ENCODE peak calls at places on chromosomes 3 and 15, in six cellular contexts. K is endothelial cell of umbilical vein, F is HCT116, I is GM12878, Z is A549, P is WTC11. V is an unnamed sample.

GRCh38 chr3:12759693-12760565 is 870 bp upstream of the TMEM40 start:
- DNase-seq in P (no peak), F (no peak), I (no peak), K (no peak), Z (no peak), V (no peak)

GRCh38 chr3:185561958-185562357 is 9.6 kb upstream of the LIPH start:
- DNase-seq in Z (no peak), P (no peak), K (no peak), F (no peak), I (no peak), V (no peak)

GRCh38 chr3:10845839-10846656 is 30.0 kb downstream of the SLC6A11 start:
- DNase-seq in I (peak), F (no peak), P (no peak), K (no peak), Z (no peak), V (peak)

GRCh38 chr15:31733424-31733823 is 296.9 kb upstream of the CHRNA7 start:
- DNase-seq in I (no peak), K (no peak), P (no peak), F (no peak), Z (no peak), V (no peak)

GRCh38 chr3:9339750-9340449 is 23.0 kb upstream of the THUMPD3 start:
- DNase-seq in F (peak), Z (no peak), K (no peak), P (no peak), I (no peak), V (no peak)

GRCh38 chr3:113212155-113212844 is 943 bp downstream of the BOC start:
- DNase-seq in Z (peak), F (no peak), K (peak), P (peak), I (no peak), V (peak)

GRCh38 chr3:69997486-69998307 is 1.8 kb upstream of the SAMMSON start:
- DNase-seq in K (no peak), Z (no peak), P (no peak), F (no peak), I (no peak), V (no peak)

GRCh38 chr15:52318729-52319500 is 23.3 kb upstream of the MYO5C start:
- DNase-seq in P (no peak), K (no peak), I (no peak), Z (no peak), F (no peak), V (no peak)

GRCh38 chr15:96330064-96330449 is 443 bp upstream of the NR2F2 start:
- DNase-seq in P (peak), F (peak), K (peak), Z (peak), I (no peak), V (peak)

GRCh38 chr3:162489853-162490252 is 993.2 kb downstream of the OTOL1 start:
- DNase-seq in I (no peak), Z (no peak), P (no peak), F (peak), K (no peak), V (peak)

GRCh38 chr15:73937726-73938125 is 11.5 kb downstream of the LOXL1 start:
- DNase-seq in I (no peak), K (no peak), Z (no peak), P (no peak), F (no peak), V (no peak)

GRCh38 chr15:88657326-88658069 is 18.7 kb downstream of the ISG20 start:
- DNase-seq in F (peak), I (no peak), P (peak), Z (peak), K (peak), V (peak)

GRCh38 chr3:129605593-129606521 is 619 bp downstream of the PLXND1 start:
- DNase-seq in I (no peak), K (peak), F (no peak), P (peak), Z (peak), V (peak)

GRCh38 chr3:114650808-114651207 is 357.0 kb downstream of the TIGIT start:
- DNase-seq in Z (peak), K (peak), P (no peak), F (peak), I (no peak), V (no peak)

GRCh38 chr3:31906182-31906581 is 74.9 kb downstream of the OSBPL10 start:
- DNase-seq in P (no peak), I (no peak), K (peak), F (no peak), Z (no peak), V (no peak)

GRCh38 chr15:70714575-70714974 is 48.8 kb downstream of the UACA start:
- DNase-seq in F (no peak), Z (peak), K (peak), P (no peak), I (no peak), V (no peak)

GRCh38 chr3:108595304-108595703 is 5.8 kb downstream of the DZIP3 start:
- DNase-seq in Z (no peak), P (no peak), K (no peak), I (no peak), F (no peak), V (no peak)

GRCh38 chr3:46858996-46859710 is 4.1 kb downstream of the MYL3 start:
- DNase-seq in K (no peak), I (no peak), F (no peak), P (peak), Z (no peak), V (no peak)

GRCh38 chr15:73633991-73634495 is 854 bp upstream of the NPTN start:
- DNase-seq in K (peak), P (no peak), Z (peak), I (no peak), F (peak), V (peak)

GRCh38 chr3:101184111-101184510 is 136.3 kb downstream of the IMPG2 start:
- DNase-seq in Z (no peak), K (no peak), F (no peak), P (no peak), I (no peak), V (no peak)

GRCh38 chr3:69419276-69419675 is 33.4 kb upstream of the FRMD4B start:
- DNase-seq in P (no peak), F (no peak), K (no peak), Z (no peak), I (no peak), V (no peak)

GRCh38 chr3:30347679-30348216 is 258.7 kb upstream of the TGFBR2 start:
- DNase-seq in Z (no peak), I (no peak), K (peak), P (no peak), F (no peak), V (peak)

GRCh38 chr15:98057453-98057852 is 97.0 kb downstream of the ARRDC4 start:
- DNase-seq in F (no peak), I (no peak), Z (no peak), K (no peak), P (no peak), V (no peak)

GRCh38 chr15:84666373-84666772 is 8.4 kb upstream of the NMB start:
- DNase-seq in F (no peak), P (no peak), I (no peak), Z (no peak), K (peak), V (no peak)

GRCh38 chr3:99298661-99299060 is 339.7 kb upstream of the COL8A1 start:
- DNase-seq in F (no peak), Z (no peak), K (no peak), I (no peak), P (no peak), V (no peak)

GRCh38 chr3:89314454-89314853 is 207.0 kb downstream of the EPHA3 start:
- DNase-seq in I (no peak), Z (peak), K (no peak), F (no peak), P (no peak), V (peak)

GRCh38 chr3:128998532-128998931 is 2.6 kb upstream of the EFCC1 start:
- DNase-seq in F (no peak), P (no peak), Z (no peak), K (no peak), I (no peak), V (peak)

GRCh38 chr3:55524565-55525244 is 37.6 kb upstream of the WNT5A start:
- DNase-seq in I (no peak), K (no peak), P (no peak), F (no peak), Z (no peak), V (no peak)
- TF ChIP-seq MAX in I (no peak), K (no peak), P (no peak), F (no peak), Z (no peak), V (no peak)

DNA sequence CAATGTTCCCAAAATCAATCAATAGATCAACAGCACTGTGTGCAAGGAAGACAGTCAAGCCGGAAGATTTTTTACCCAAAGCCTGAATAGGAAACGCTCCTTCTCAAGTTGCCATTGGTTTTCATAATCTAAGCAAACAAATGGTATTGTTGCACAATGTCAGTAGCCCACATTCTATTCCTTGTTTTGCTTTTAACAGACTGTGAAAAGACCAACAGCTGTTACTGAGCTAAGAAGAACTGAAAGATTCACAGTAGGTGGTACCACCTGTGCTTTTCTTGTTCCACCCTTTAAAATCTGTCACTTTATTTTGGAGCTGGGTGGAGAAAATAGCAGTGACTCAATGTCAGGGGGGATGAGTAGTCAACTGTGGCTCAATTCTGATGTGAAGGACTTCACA is 357.5 kb upstream of the CADM2 start:
- DNase-seq in Z (no peak), P (no peak), I (no peak), K (no peak), F (no peak), V (no peak)
- TF ChIP-seq MAX in Z (no peak), P (no peak), I (no peak), K (no peak), F (no peak), V (no peak)

GRCh38 chr3:170558417-170558816 is 27.5 kb downstream of the SLC7A14 start:
- DNase-seq in K (no peak), P (no peak), Z (no peak), I (no peak), F (no peak), V (no peak)

GRCh38 chr3:170560296-170560695 is 25.6 kb downstream of the SLC7A14 start:
- DNase-seq in F (no peak), Z (no peak), K (no peak), P (no peak), I (no peak), V (no peak)

GRCh38 chr3:170560717-170561382 is 25.0 kb downstream of the SLC7A14 start:
- DNase-seq in Z (no peak), P (no peak), F (no peak), I (no peak), K (no peak), V (peak)

GRCh38 chr3:170553788-170554620 is 31.9 kb downstream of the SLC7A14 start:
- DNase-seq in Z (no peak), I (no peak), K (peak), F (no peak), P (no peak), V (no peak)

DNA sequence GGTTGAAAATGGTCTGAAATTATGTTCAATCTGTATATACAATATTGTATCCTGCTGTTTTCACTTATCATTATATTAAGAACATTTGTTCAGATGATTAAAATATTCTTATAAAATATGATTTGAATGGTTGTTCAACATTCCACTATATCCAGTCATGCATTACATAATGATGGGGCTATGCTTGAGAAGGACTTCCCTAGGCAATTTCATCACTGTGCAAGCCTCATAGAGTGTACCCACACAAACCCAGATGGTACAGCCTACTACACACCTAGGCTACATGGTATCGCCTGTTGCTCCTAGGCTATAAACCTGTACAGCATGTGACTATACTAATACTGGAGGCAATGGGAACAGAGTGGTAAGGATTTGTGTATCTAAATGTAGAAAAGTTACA is 30.5 kb downstream of the SLC7A14 start:
- DNase-seq in I (no peak), Z (no peak), K (no peak), P (no peak), F (no peak), V (no peak)
- TF ChIP-seq MAX in I (no peak), Z (no peak), K (no peak), P (no peak), F (no peak), V (no peak)

DNA sequence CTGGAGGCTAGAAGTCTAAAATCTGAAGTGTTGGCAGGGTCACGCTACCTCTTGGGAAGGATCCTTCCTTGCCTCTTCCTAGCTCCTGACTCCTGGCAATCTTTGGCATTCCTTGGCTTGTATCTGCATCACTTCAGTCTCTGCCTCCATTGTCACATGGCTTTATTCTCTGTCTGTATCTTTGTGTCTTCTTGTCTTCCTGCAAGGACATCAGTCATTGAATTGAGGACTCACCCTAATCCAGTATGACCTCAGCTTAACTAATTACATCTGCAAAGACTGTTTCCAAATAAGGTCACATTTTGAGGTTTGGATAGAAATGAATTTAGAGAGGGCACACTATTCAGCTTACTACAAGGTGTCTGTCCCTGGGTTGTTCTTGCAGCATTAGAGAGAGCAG is 31.1 kb upstream of the UTS2B start:
- DNase-seq in Z (no peak), P (no peak), K (no peak), F (no peak), I (no peak), V (no peak)
- TF ChIP-seq MAX in Z (no peak), P (no peak), K (no peak), F (no peak), I (no peak), V (no peak)

GRCh38 chr15:39920510-39921273 is 626 bp upstream of the GPR176 start:
- DNase-seq in F (no peak), I (peak), Z (peak), K (peak), P (peak), V (no peak)
- TF ChIP-seq MAX in F (peak), I (peak), Z (peak), K (peak), P (peak), V (no peak)

DNA sequence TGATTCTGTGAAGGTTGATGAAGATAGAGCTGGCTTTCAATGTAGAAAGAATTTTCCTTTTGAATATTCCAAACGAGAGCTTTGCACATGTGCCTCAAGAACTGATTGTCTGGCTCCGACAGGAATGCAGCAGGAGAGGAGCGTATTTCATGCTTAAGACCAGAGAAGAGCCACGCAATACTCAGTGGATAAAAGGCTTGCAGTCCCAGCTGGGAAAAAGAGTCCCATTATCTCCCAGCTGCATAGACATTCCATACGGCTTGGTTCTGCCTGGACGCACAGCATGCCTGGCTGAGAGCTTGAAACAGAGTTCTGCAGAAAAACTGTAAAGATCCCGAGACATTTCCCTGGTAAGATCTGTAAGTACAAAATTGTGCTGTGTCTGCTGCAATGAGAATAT is at the start of gene CNTN6:
- DNase-seq in P (no peak), I (no peak), F (no peak), K (no peak), Z (no peak), V (no peak)
- TF ChIP-seq MAX in P (no peak), I (no peak), F (no peak), K (no peak), Z (no peak), V (no peak)

DNA sequence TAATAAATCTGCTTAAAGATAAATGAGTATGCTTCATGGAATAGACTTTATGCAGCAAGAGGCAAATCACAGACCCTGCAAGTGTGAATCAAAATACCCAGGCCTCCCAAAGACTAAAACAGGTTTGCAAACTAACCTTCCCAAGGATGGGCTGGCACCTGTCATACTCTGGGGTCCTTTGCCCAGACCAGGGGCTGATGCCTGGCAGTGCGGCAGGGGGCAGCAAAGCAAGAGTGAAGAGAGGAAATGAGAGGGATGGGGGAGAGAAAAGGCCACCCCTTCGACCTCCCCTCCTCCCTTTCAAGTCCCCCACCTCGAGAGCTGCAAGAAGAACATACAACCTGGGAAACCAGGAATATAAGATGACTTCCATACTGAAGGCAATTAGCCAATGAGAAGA is 31.8 kb downstream of the XXYLT1 start:
- DNase-seq in P (no peak), Z (no peak), K (no peak), I (no peak), F (no peak), V (no peak)
- TF ChIP-seq MAX in P (no peak), Z (no peak), K (no peak), I (no peak), F (no peak), V (no peak)

DNA sequence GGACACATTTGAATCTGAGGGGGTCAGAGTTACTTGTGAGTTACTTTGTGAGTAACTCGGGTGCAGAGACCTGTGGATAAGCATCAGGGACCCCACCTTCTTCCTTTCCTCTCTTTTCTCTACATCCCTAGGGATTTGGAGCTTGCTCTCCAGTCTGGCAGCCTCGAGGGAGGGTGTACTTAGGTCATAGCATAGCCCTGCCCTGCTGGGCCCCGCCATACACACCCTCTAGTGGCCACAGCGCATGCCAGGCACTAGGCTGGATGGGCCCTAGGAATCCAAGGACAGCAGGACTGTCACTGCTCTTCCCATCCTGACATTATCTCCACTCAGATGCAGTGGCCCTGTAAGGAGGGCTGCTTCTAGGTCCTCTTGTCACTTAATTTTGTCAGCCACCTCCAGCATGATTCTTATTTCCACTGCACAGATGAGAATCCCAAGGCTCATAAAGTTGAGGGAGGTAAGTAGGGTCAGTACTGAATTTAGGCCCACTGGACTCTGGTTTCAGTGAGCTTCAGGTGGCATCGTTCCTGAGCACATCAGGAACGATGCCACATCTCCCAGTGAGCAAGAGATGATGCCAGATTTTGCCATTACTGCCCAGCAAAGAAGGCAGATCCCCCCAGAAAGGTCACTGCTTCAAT is 3.6 kb upstream of the SMAD6 start:
- DNase-seq in K (peak), I (no peak), Z (peak), F (peak), P (peak), V (peak)
- TF ChIP-seq MAX in K (no peak), I (no peak), Z (peak), F (no peak), P (no peak), V (peak)